ENCODE peak calls at places on chromosome 15, in seven cellular contexts. U, A, S, D, Z, Q and T are unnamed samples.

GRCh38 chr15:48413304-48413703 is 82.1 kb downstream of the DUT start:
- DNase-seq in Z (no peak), D (no peak), U (peak; percentile 45), S (no peak), A (no peak), Q (no peak), T (no peak)

GRCh38 chr15:25579127-25579526 is 140.3 kb upstream of the UBE3A start:
- DNase-seq in Q (no peak), S (no peak), D (no peak), A (no peak), Z (no peak), U (no peak), T (no peak)

GRCh38 chr15:79743032-79743431 is 153.8 kb downstream of the MTHFS start:
- DNase-seq in U (no peak), Z (no peak), A (no peak), D (no peak), S (no peak), Q (peak; percentile 26), T (no peak)

GRCh38 chr15:25469377-25469776 is 30.6 kb upstream of the UBE3A start:
- DNase-seq in U (no peak), A (no peak), Q (no peak), D (no peak), Z (no peak), S (no peak), T (peak; percentile 3)

GRCh38 chr15:90059208-90059985 is 42.9 kb downstream of the IDH2 start:
- DNase-seq in D (peak; percentile 90), S (peak; percentile 85), A (no peak), U (no peak), Q (no peak), Z (peak; percentile 86), T (no peak)

GRCh38 chr15:61226313-61227250 is 2.5 kb downstream of the RORA start:
- DNase-seq in D (no peak), Q (peak; percentile 39), Z (no peak), S (no peak), U (no peak), A (peak; percentile 18), T (no peak)

GRCh38 chr15:40956543-40956982 is 3.3 kb downstream of the CHAC1 start:
- DNase-seq in D (no peak), U (no peak), A (no peak), Q (no peak), Z (no peak), S (no peak), T (no peak)

GRCh38 chr15:33200903-33201302 is 6.4 kb upstream of the FMN1 start:
- DNase-seq in U (no peak), Q (no peak), S (no peak), A (peak; percentile 81), Z (no peak), D (no peak), T (peak; percentile 46)

GRCh38 chr15:62972814-62973213 is 69.7 kb upstream of the TPM1 start:
- DNase-seq in Z (no peak), Q (no peak), A (no peak), S (no peak), U (peak; percentile 41), D (no peak), T (peak; percentile 93)

GRCh38 chr15:88834211-88834812 is 31.1 kb downstream of the ACAN start:
- DNase-seq in D (peak; percentile 18), U (peak; percentile 16), A (peak; percentile 52), S (peak; percentile 69), Z (no peak), Q (peak; percentile 44), T (no peak)

GRCh38 chr15:78983146-78983918 is 38.5 kb upstream of the CTSH start:
- DNase-seq in A (no peak), D (no peak), Q (no peak), U (no peak), Z (no peak), S (no peak), T (no peak)

GRCh38 chr15:84715442-84716035 is 400 bp downstream of the SEC11A start:
- DNase-seq in U (peak; percentile 43), Q (peak; percentile 25), D (peak; percentile 73), Z (peak; percentile 63), S (peak; percentile 65), A (peak; percentile 17), T (no peak)

GRCh38 chr15:50044406-50044805 is 74.6 kb downstream of the ATP8B4 start:
- DNase-seq in U (no peak), A (no peak), S (no peak), D (no peak), Q (no peak), Z (no peak), T (no peak)

GRCh38 chr15:77817434-77817833 is 184.7 kb upstream of the LINGO1 start:
- DNase-seq in S (no peak), A (no peak), Q (no peak), D (no peak), Z (no peak), U (no peak), T (no peak)

GRCh38 chr15:91125162-91125561 is 25.1 kb downstream of the SV2B start:
- DNase-seq in D (no peak), Q (no peak), A (no peak), U (no peak), S (no peak), Z (no peak), T (no peak)

GRCh38 chr15:51621917-51622268 is 678 bp downstream of the DMXL2 start:
- DNase-seq in Q (peak; percentile 78), Z (peak; percentile 48), S (peak; percentile 79), U (peak; percentile 68), D (peak; percentile 35), A (peak; percentile 47), T (peak; percentile 25)

GRCh38 chr15:80934761-80935221 is 54.8 kb downstream of the MESD start:
- DNase-seq in Z (no peak), U (peak; percentile 39), Q (peak; percentile 61), D (no peak), S (peak; percentile 31), A (no peak), T (peak; percentile 33)

GRCh38 chr15:39404767-39405173 is 176.1 kb upstream of the THBS1 start:
- DNase-seq in S (no peak), Q (peak; percentile 72), U (peak; percentile 61), Z (no peak), D (no peak), A (no peak), T (peak; percentile 46)

GRCh38 chr15:78311292-78311691 is 11.9 kb upstream of the SKIC8 start:
- DNase-seq in A (no peak), Q (no peak), U (no peak), Z (no peak), D (no peak), S (no peak), T (no peak)

GRCh38 chr15:92843819-92844218 is 56.3 kb upstream of the CHD2 start:
- DNase-seq in S (no peak), U (no peak), A (no peak), Q (no peak), Z (no peak), D (peak; percentile 59), T (no peak)

GRCh38 chr15:35505816-35506215 is 40.1 kb downstream of the DPH6 start:
- DNase-seq in S (no peak), Q (no peak), U (no peak), A (no peak), D (no peak), Z (no peak), T (no peak)

GRCh38 chr15:48469681-48470080 is 138.5 kb downstream of the DUT start:
- DNase-seq in Q (no peak), Z (no peak), A (no peak), S (no peak), D (no peak), U (peak; percentile 24), T (no peak)

GRCh38 chr15:59991919-59992318 is 12.2 kb upstream of the FOXB1 start:
- DNase-seq in Z (no peak), A (no peak), D (no peak), Q (no peak), U (no peak), S (no peak), T (no peak)

GRCh38 chr15:87508086-87508485 is 748.5 kb downstream of the NTRK3 start:
- DNase-seq in Q (no peak), D (no peak), Z (no peak), S (no peak), U (no peak), A (no peak), T (no peak)

GRCh38 chr15:69008056-69008455 is 6.4 kb upstream of the NOX5 start:
- DNase-seq in Q (no peak), Z (no peak), U (no peak), S (no peak), D (no peak), A (no peak), T (no peak)

GRCh38 chr15:48384616-48385015 is 53.4 kb downstream of the DUT start:
- DNase-seq in U (no peak), S (no peak), Q (no peak), A (no peak), Z (no peak), D (no peak), T (peak; percentile 60)

GRCh38 chr15:37260255-37260654 is 159.9 kb upstream of the MEIS2 start:
- DNase-seq in S (no peak), Z (no peak), Q (no peak), U (no peak), A (no peak), D (no peak), T (no peak)

GRCh38 chr15:72271895-72272212 is 500 bp downstream of the PARP6 start:
- DNase-seq in D (no peak), Q (peak; percentile 38), S (peak; percentile 40), U (peak; percentile 13), Z (peak; percentile 30), A (peak; percentile 30), T (peak; percentile 6)

GRCh38 chr15:62430056-62430455 is 265.0 kb upstream of the C2CD4B start:
- DNase-seq in Q (no peak), S (no peak), Z (no peak), A (no peak), D (no peak), U (no peak), T (no peak)

GRCh38 chr15:100849021-100849831 is 30.4 kb upstream of the ALDH1A3 start:
- DNase-seq in A (no peak), Z (peak; percentile 73), S (no peak), Q (peak; percentile 82), D (peak; percentile 74), U (peak; percentile 40), T (peak; percentile 46)

GRCh38 chr15:41013698-41014414 is 60.6 kb downstream of the CHAC1 start:
- DNase-seq in U (no peak), Q (no peak), Z (no peak), S (no peak), A (no peak), D (no peak), T (no peak)

GRCh38 chr15:57505056-57505713 is 86.5 kb upstream of the MYZAP start:
- DNase-seq in S (peak; percentile 74), A (no peak), D (no peak), Z (no peak), Q (no peak), U (peak; percentile 38), T (peak; percentile 78)